ENCODE peak calls at places on chromosomes 5 and 9, in five cellular contexts. One of them, this sample, is unnamed.

GRCh38 chr5:154541553-154541952 is 63.5 kb upstream of the HAND1 start:
- DNase-seq in A549: peak; percentile 18
- DNase-seq in ascending aorta: no peak
- DNase-seq in lung microvascular endothelial cell: no peak
- DNase-seq in RKO: no peak
- DNase-seq in this sample: no peak

GRCh38 chr9:747567-747966 is 93.9 kb upstream of the DMRT1 start:
- DNase-seq in A549: no peak
- DNase-seq in ascending aorta: no peak
- DNase-seq in lung microvascular endothelial cell: no peak
- DNase-seq in RKO: no peak
- DNase-seq in this sample: no peak

GRCh38 chr5:76601470-76601869 is 21.7 kb downstream of the F2RL2 start:
- DNase-seq in A549: peak; percentile 75
- DNase-seq in ascending aorta: no peak
- DNase-seq in lung microvascular endothelial cell: peak; percentile 80
- DNase-seq in RKO: peak; percentile 72
- DNase-seq in this sample: peak; percentile 65

GRCh38 chr5:169171495-169171894 is 129.4 kb downstream of the SLIT3 start:
- DNase-seq in A549: no peak
- DNase-seq in ascending aorta: no peak
- DNase-seq in lung microvascular endothelial cell: no peak
- DNase-seq in RKO: no peak
- DNase-seq in this sample: no peak

GRCh38 chr9:36317766-36318165 is 59.5 kb upstream of the GNE start:
- DNase-seq in A549: peak; percentile 95
- DNase-seq in ascending aorta: no peak
- DNase-seq in lung microvascular endothelial cell: peak; percentile 38
- DNase-seq in RKO: no peak
- DNase-seq in this sample: no peak

GRCh38 chr9:114470581-114470980 is 34.7 kb downstream of the WHRN start:
- DNase-seq in A549: no peak
- DNase-seq in ascending aorta: peak; percentile 40
- DNase-seq in lung microvascular endothelial cell: no peak
- DNase-seq in RKO: no peak
- DNase-seq in this sample: no peak

GRCh38 chr9:98869078-98869745 is 61.7 kb downstream of the GALNT12 start:
- DNase-seq in A549: no peak
- DNase-seq in ascending aorta: peak; percentile 49
- DNase-seq in lung microvascular endothelial cell: peak; percentile 42
- DNase-seq in RKO: no peak
- DNase-seq in this sample: no peak

GRCh38 chr5:52150501-52150900 is 637.2 kb upstream of the ITGA1 start:
- DNase-seq in A549: no peak
- DNase-seq in ascending aorta: no peak
- DNase-seq in lung microvascular endothelial cell: no peak
- DNase-seq in RKO: no peak
- DNase-seq in this sample: no peak

GRCh38 chr5:84816746-84817547 is 432.3 kb upstream of the EDIL3 start:
- DNase-seq in A549: no peak
- DNase-seq in ascending aorta: no peak
- DNase-seq in lung microvascular endothelial cell: no peak
- DNase-seq in RKO: no peak
- DNase-seq in this sample: no peak

GRCh38 chr5:121919091-121919490 is 42.7 kb upstream of the SRFBP1 start:
- DNase-seq in A549: no peak
- DNase-seq in ascending aorta: no peak
- DNase-seq in lung microvascular endothelial cell: no peak
- DNase-seq in RKO: no peak
- DNase-seq in this sample: no peak

This sample was measured in LHCN-M2.